ENCODE peak calls at places on chromosomes 4 and X, in ten cellular contexts. One of them, this sample, is unnamed.

GRCh38 chrX:413322-414201 is 26.9 kb upstream of the PPP2R3B start:
- DNase-seq in stimulated activated CD8-positive, alpha-beta memory T cell treated with anti-CD3 and anti-CD28 coated beads, Interleukin-15, amount 100 ng/mL, for 24 hours: no peak
- DNase-seq in fibroblast of pulmonary artery: peak
- DNase-seq in pons: no peak
- DNase-seq in COR-L47: no peak
- DNase-seq in RWPE2: no peak
- DNase-seq in breast epithelium: no peak
- DNase-seq in GM19239: no peak
- DNase-seq in ACHN: no peak
- DNase-seq in activated T-cell treated with anti-CD3 and anti-CD28 coated beads for 1 hour: no peak
- DNase-seq in this sample: no peak

GRCh38 chr4:16450724-16451123 is 224.5 kb upstream of the TAPT1 start:
- DNase-seq in RWPE2: no peak
- DNase-seq in fibroblast of pulmonary artery: peak
- DNase-seq in pons: no peak
- DNase-seq in activated T-cell treated with anti-CD3 and anti-CD28 coated beads for 1 hour: no peak
- DNase-seq in stimulated activated CD8-positive, alpha-beta memory T cell treated with anti-CD3 and anti-CD28 coated beads, Interleukin-15, amount 100 ng/mL, for 24 hours: no peak
- DNase-seq in ACHN: no peak
- DNase-seq in breast epithelium: no peak
- DNase-seq in COR-L47: no peak
- DNase-seq in GM19239: no peak
- DNase-seq in this sample: peak

GRCh38 chrX:155094468-155095061 is 23.3 kb downstream of the BRCC3 start:
- DNase-seq in RWPE2: no peak
- DNase-seq in ACHN: peak
- DNase-seq in GM19239: no peak
- DNase-seq in fibroblast of pulmonary artery: peak
- DNase-seq in COR-L47: peak
- DNase-seq in activated T-cell treated with anti-CD3 and anti-CD28 coated beads for 1 hour: peak
- DNase-seq in stimulated activated CD8-positive, alpha-beta memory T cell treated with anti-CD3 and anti-CD28 coated beads, Interleukin-15, amount 100 ng/mL, for 24 hours: no peak
- DNase-seq in pons: peak
- DNase-seq in breast epithelium: no peak
- DNase-seq in this sample: peak

GRCh38 chrX:155026420-155026726 is 271 bp upstream of the FUNDC2 start:
- DNase-seq in pons: no peak
- DNase-seq in RWPE2: no peak
- DNase-seq in fibroblast of pulmonary artery: no peak
- DNase-seq in GM19239: no peak
- DNase-seq in stimulated activated CD8-positive, alpha-beta memory T cell treated with anti-CD3 and anti-CD28 coated beads, Interleukin-15, amount 100 ng/mL, for 24 hours: no peak
- DNase-seq in ACHN: no peak
- DNase-seq in breast epithelium: no peak
- DNase-seq in activated T-cell treated with anti-CD3 and anti-CD28 coated beads for 1 hour: no peak
- DNase-seq in COR-L47: no peak
- DNase-seq in this sample: no peak

GRCh38 chr4:56906534-56906933 is 1.2 kb upstream of the REST start:
- DNase-seq in breast epithelium: no peak
- DNase-seq in fibroblast of pulmonary artery: no peak
- DNase-seq in pons: peak
- DNase-seq in activated T-cell treated with anti-CD3 and anti-CD28 coated beads for 1 hour: no peak
- DNase-seq in RWPE2: no peak
- DNase-seq in stimulated activated CD8-positive, alpha-beta memory T cell treated with anti-CD3 and anti-CD28 coated beads, Interleukin-15, amount 100 ng/mL, for 24 hours: no peak
- DNase-seq in ACHN: no peak
- DNase-seq in COR-L47: no peak
- DNase-seq in GM19239: no peak
- DNase-seq in this sample: no peak

GRCh38 chrX:1026263-1027015 is 186.0 kb downstream of the CRLF2 start:
- DNase-seq in pons: peak
- DNase-seq in COR-L47: no peak
- DNase-seq in breast epithelium: no peak
- DNase-seq in ACHN: no peak
- DNase-seq in RWPE2: no peak
- DNase-seq in activated T-cell treated with anti-CD3 and anti-CD28 coated beads for 1 hour: no peak
- DNase-seq in GM19239: no peak
- DNase-seq in stimulated activated CD8-positive, alpha-beta memory T cell treated with anti-CD3 and anti-CD28 coated beads, Interleukin-15, amount 100 ng/mL, for 24 hours: no peak
- DNase-seq in fibroblast of pulmonary artery: no peak
- DNase-seq in this sample: no peak

GRCh38 chr4:2814627-2815026 is 21.7 kb downstream of the SH3BP2 start:
- DNase-seq in activated T-cell treated with anti-CD3 and anti-CD28 coated beads for 1 hour: no peak
- DNase-seq in stimulated activated CD8-positive, alpha-beta memory T cell treated with anti-CD3 and anti-CD28 coated beads, Interleukin-15, amount 100 ng/mL, for 24 hours: no peak
- DNase-seq in breast epithelium: no peak
- DNase-seq in fibroblast of pulmonary artery: no peak
- DNase-seq in pons: no peak
- DNase-seq in ACHN: no peak
- DNase-seq in RWPE2: no peak
- DNase-seq in COR-L47: no peak
- DNase-seq in GM19239: no peak
- DNase-seq in this sample: no peak

GRCh38 chr4:26055855-26056254 is 141.8 kb downstream of the SMIM20 start:
- DNase-seq in stimulated activated CD8-positive, alpha-beta memory T cell treated with anti-CD3 and anti-CD28 coated beads, Interleukin-15, amount 100 ng/mL, for 24 hours: no peak
- DNase-seq in GM19239: no peak
- DNase-seq in ACHN: no peak
- DNase-seq in RWPE2: no peak
- DNase-seq in breast epithelium: no peak
- DNase-seq in pons: no peak
- DNase-seq in activated T-cell treated with anti-CD3 and anti-CD28 coated beads for 1 hour: no peak
- DNase-seq in COR-L47: no peak
- DNase-seq in fibroblast of pulmonary artery: no peak
- DNase-seq in this sample: no peak

GRCh38 chrX:47489507-47490275 is 6.7 kb upstream of the ZNF41 start:
- DNase-seq in ACHN: no peak
- DNase-seq in fibroblast of pulmonary artery: no peak
- DNase-seq in COR-L47: no peak
- DNase-seq in pons: no peak
- DNase-seq in breast epithelium: no peak
- DNase-seq in stimulated activated CD8-positive, alpha-beta memory T cell treated with anti-CD3 and anti-CD28 coated beads, Interleukin-15, amount 100 ng/mL, for 24 hours: no peak
- DNase-seq in GM19239: no peak
- DNase-seq in activated T-cell treated with anti-CD3 and anti-CD28 coated beads for 1 hour: no peak
- DNase-seq in RWPE2: no peak
- DNase-seq in this sample: no peak

GRCh38 chr4:122728781-122729330 is 3.6 kb upstream of the BBS12 start:
- DNase-seq in pons: peak
- DNase-seq in GM19239: no peak
- DNase-seq in fibroblast of pulmonary artery: peak
- DNase-seq in stimulated activated CD8-positive, alpha-beta memory T cell treated with anti-CD3 and anti-CD28 coated beads, Interleukin-15, amount 100 ng/mL, for 24 hours: no peak
- DNase-seq in ACHN: no peak
- DNase-seq in RWPE2: no peak
- DNase-seq in activated T-cell treated with anti-CD3 and anti-CD28 coated beads for 1 hour: no peak
- DNase-seq in COR-L47: no peak
- DNase-seq in breast epithelium: no peak
- DNase-seq in this sample: no peak

GRCh38 chr4:88697588-88698329 is at the start of gene NAP1L5:
- DNase-seq in activated T-cell treated with anti-CD3 and anti-CD28 coated beads for 1 hour: peak
- DNase-seq in fibroblast of pulmonary artery: peak
- DNase-seq in RWPE2: no peak
- DNase-seq in COR-L47: peak
- DNase-seq in pons: peak
- DNase-seq in GM19239: peak
- DNase-seq in breast epithelium: peak
- DNase-seq in ACHN: no peak
- DNase-seq in stimulated activated CD8-positive, alpha-beta memory T cell treated with anti-CD3 and anti-CD28 coated beads, Interleukin-15, amount 100 ng/mL, for 24 hours: no peak
- DNase-seq in this sample: peak

GRCh38 chrX:39063037-39063436 is 261.8 kb downstream of the MID1IP1 start:
- DNase-seq in COR-L47: peak
- DNase-seq in ACHN: no peak
- DNase-seq in pons: no peak
- DNase-seq in fibroblast of pulmonary artery: peak
- DNase-seq in breast epithelium: no peak
- DNase-seq in RWPE2: no peak
- DNase-seq in GM19239: no peak
- DNase-seq in stimulated activated CD8-positive, alpha-beta memory T cell treated with anti-CD3 and anti-CD28 coated beads, Interleukin-15, amount 100 ng/mL, for 24 hours: no peak
- DNase-seq in activated T-cell treated with anti-CD3 and anti-CD28 coated beads for 1 hour: no peak
- DNase-seq in this sample: no peak

GRCh38 chr4:113145147-113145518 is 95.7 kb downstream of the ANK2 start:
- DNase-seq in ACHN: no peak
- DNase-seq in breast epithelium: no peak
- DNase-seq in activated T-cell treated with anti-CD3 and anti-CD28 coated beads for 1 hour: no peak
- DNase-seq in fibroblast of pulmonary artery: no peak
- DNase-seq in GM19239: no peak
- DNase-seq in COR-L47: no peak
- DNase-seq in pons: no peak
- DNase-seq in stimulated activated CD8-positive, alpha-beta memory T cell treated with anti-CD3 and anti-CD28 coated beads, Interleukin-15, amount 100 ng/mL, for 24 hours: no peak
- DNase-seq in RWPE2: no peak
- DNase-seq in this sample: no peak

GRCh38 chr4:166670341-166670740 is 564.0 kb downstream of the SPOCK3 start:
- DNase-seq in GM19239: no peak
- DNase-seq in COR-L47: no peak
- DNase-seq in stimulated activated CD8-positive, alpha-beta memory T cell treated with anti-CD3 and anti-CD28 coated beads, Interleukin-15, amount 100 ng/mL, for 24 hours: no peak
- DNase-seq in fibroblast of pulmonary artery: no peak
- DNase-seq in ACHN: no peak
- DNase-seq in pons: no peak
- DNase-seq in breast epithelium: no peak
- DNase-seq in activated T-cell treated with anti-CD3 and anti-CD28 coated beads for 1 hour: no peak
- DNase-seq in RWPE2: no peak
- DNase-seq in this sample: no peak

GRCh38 chr4:157961591-157961990 is 211.2 kb downstream of the GASK1B start:
- DNase-seq in pons: no peak
- DNase-seq in GM19239: no peak
- DNase-seq in fibroblast of pulmonary artery: no peak
- DNase-seq in activated T-cell treated with anti-CD3 and anti-CD28 coated beads for 1 hour: no peak
- DNase-seq in ACHN: no peak
- DNase-seq in breast epithelium: no peak
- DNase-seq in COR-L47: no peak
- DNase-seq in RWPE2: no peak
- DNase-seq in stimulated activated CD8-positive, alpha-beta memory T cell treated with anti-CD3 and anti-CD28 coated beads, Interleukin-15, amount 100 ng/mL, for 24 hours: no peak
- DNase-seq in this sample: no peak

GRCh38 chr4:19945501-19945900 is 306.2 kb upstream of the SLIT2 start:
- DNase-seq in pons: no peak
- DNase-seq in breast epithelium: no peak
- DNase-seq in activated T-cell treated with anti-CD3 and anti-CD28 coated beads for 1 hour: no peak
- DNase-seq in RWPE2: no peak
- DNase-seq in stimulated activated CD8-positive, alpha-beta memory T cell treated with anti-CD3 and anti-CD28 coated beads, Interleukin-15, amount 100 ng/mL, for 24 hours: no peak
- DNase-seq in GM19239: no peak
- DNase-seq in ACHN: no peak
- DNase-seq in COR-L47: no peak
- DNase-seq in fibroblast of pulmonary artery: peak
- DNase-seq in this sample: peak

GRCh38 chrX:31323658-31324057 is 251.8 kb upstream of the FTHL17 start:
- DNase-seq in stimulated activated CD8-positive, alpha-beta memory T cell treated with anti-CD3 and anti-CD28 coated beads, Interleukin-15, amount 100 ng/mL, for 24 hours: no peak
- DNase-seq in pons: no peak
- DNase-seq in breast epithelium: no peak
- DNase-seq in ACHN: no peak
- DNase-seq in COR-L47: no peak
- DNase-seq in RWPE2: no peak
- DNase-seq in fibroblast of pulmonary artery: no peak
- DNase-seq in GM19239: peak
- DNase-seq in activated T-cell treated with anti-CD3 and anti-CD28 coated beads for 1 hour: no peak
- DNase-seq in this sample: no peak

GRCh38 chr4:177292171-177292570 is 17.5 kb upstream of the NEIL3 start:
- DNase-seq in fibroblast of pulmonary artery: no peak
- DNase-seq in pons: no peak
- DNase-seq in RWPE2: no peak
- DNase-seq in GM19239: no peak
- DNase-seq in activated T-cell treated with anti-CD3 and anti-CD28 coated beads for 1 hour: no peak
- DNase-seq in COR-L47: no peak
- DNase-seq in breast epithelium: no peak
- DNase-seq in ACHN: no peak
- DNase-seq in stimulated activated CD8-positive, alpha-beta memory T cell treated with anti-CD3 and anti-CD28 coated beads, Interleukin-15, amount 100 ng/mL, for 24 hours: no peak
- DNase-seq in this sample: no peak

GRCh38 chr4:112230879-112231778 is 458 bp upstream of the AP1AR start:
- DNase-seq in RWPE2: peak
- DNase-seq in stimulated activated CD8-positive, alpha-beta memory T cell treated with anti-CD3 and anti-CD28 coated beads, Interleukin-15, amount 100 ng/mL, for 24 hours: peak
- DNase-seq in pons: peak
- DNase-seq in fibroblast of pulmonary artery: peak
- DNase-seq in ACHN: peak
- DNase-seq in breast epithelium: peak
- DNase-seq in GM19239: peak
- DNase-seq in COR-L47: peak
- DNase-seq in activated T-cell treated with anti-CD3 and anti-CD28 coated beads for 1 hour: peak
- DNase-seq in this sample: peak

GRCh38 chr4:139734201-139734874 is 68.7 kb downstream of the MGST2 start:
- DNase-seq in breast epithelium: peak
- DNase-seq in fibroblast of pulmonary artery: peak
- DNase-seq in pons: peak
- DNase-seq in GM19239: no peak
- DNase-seq in COR-L47: peak
- DNase-seq in activated T-cell treated with anti-CD3 and anti-CD28 coated beads for 1 hour: no peak
- DNase-seq in RWPE2: no peak
- DNase-seq in ACHN: no peak
- DNase-seq in stimulated activated CD8-positive, alpha-beta memory T cell treated with anti-CD3 and anti-CD28 coated beads, Interleukin-15, amount 100 ng/mL, for 24 hours: no peak
- DNase-seq in this sample: peak

GRCh38 chrX:80765226-80765625 is 44.5 kb downstream of the BRWD3 start:
- DNase-seq in GM19239: no peak
- DNase-seq in COR-L47: no peak
- DNase-seq in stimulated activated CD8-positive, alpha-beta memory T cell treated with anti-CD3 and anti-CD28 coated beads, Interleukin-15, amount 100 ng/mL, for 24 hours: no peak
- DNase-seq in fibroblast of pulmonary artery: peak
- DNase-seq in breast epithelium: no peak
- DNase-seq in activated T-cell treated with anti-CD3 and anti-CD28 coated beads for 1 hour: no peak
- DNase-seq in pons: no peak
- DNase-seq in RWPE2: no peak
- DNase-seq in ACHN: peak
- DNase-seq in this sample: peak

GRCh38 chr4:147088141-147088540 is 142.5 kb upstream of the TTC29 start:
- DNase-seq in stimulated activated CD8-positive, alpha-beta memory T cell treated with anti-CD3 and anti-CD28 coated beads, Interleukin-15, amount 100 ng/mL, for 24 hours: no peak
- DNase-seq in ACHN: no peak
- DNase-seq in GM19239: no peak
- DNase-seq in fibroblast of pulmonary artery: no peak
- DNase-seq in COR-L47: no peak
- DNase-seq in breast epithelium: no peak
- DNase-seq in RWPE2: no peak
- DNase-seq in pons: no peak
- DNase-seq in activated T-cell treated with anti-CD3 and anti-CD28 coated beads for 1 hour: no peak
- DNase-seq in this sample: no peak

GRCh38 chrX:69021561-69021960 is 143.7 kb downstream of the PJA1 start:
- DNase-seq in breast epithelium: no peak
- DNase-seq in GM19239: no peak
- DNase-seq in ACHN: no peak
- DNase-seq in RWPE2: no peak
- DNase-seq in COR-L47: no peak
- DNase-seq in stimulated activated CD8-positive, alpha-beta memory T cell treated with anti-CD3 and anti-CD28 coated beads, Interleukin-15, amount 100 ng/mL, for 24 hours: no peak
- DNase-seq in pons: no peak
- DNase-seq in fibroblast of pulmonary artery: no peak
- DNase-seq in activated T-cell treated with anti-CD3 and anti-CD28 coated beads for 1 hour: no peak
- DNase-seq in this sample: no peak

GRCh38 chr4:127309360-127310095 is 323.2 kb upstream of the INTU start:
- DNase-seq in pons: no peak
- DNase-seq in GM19239: no peak
- DNase-seq in ACHN: no peak
- DNase-seq in activated T-cell treated with anti-CD3 and anti-CD28 coated beads for 1 hour: no peak
- DNase-seq in COR-L47: no peak
- DNase-seq in RWPE2: no peak
- DNase-seq in fibroblast of pulmonary artery: no peak
- DNase-seq in breast epithelium: no peak
- DNase-seq in stimulated activated CD8-positive, alpha-beta memory T cell treated with anti-CD3 and anti-CD28 coated beads, Interleukin-15, amount 100 ng/mL, for 24 hours: no peak
- DNase-seq in this sample: peak

GRCh38 chr4:169159614-169160013 is 111.1 kb downstream of the SH3RF1 start:
- DNase-seq in fibroblast of pulmonary artery: peak
- DNase-seq in breast epithelium: no peak
- DNase-seq in RWPE2: no peak
- DNase-seq in ACHN: peak
- DNase-seq in stimulated activated CD8-positive, alpha-beta memory T cell treated with anti-CD3 and anti-CD28 coated beads, Interleukin-15, amount 100 ng/mL, for 24 hours: no peak
- DNase-seq in GM19239: no peak
- DNase-seq in activated T-cell treated with anti-CD3 and anti-CD28 coated beads for 1 hour: no peak
- DNase-seq in COR-L47: no peak
- DNase-seq in pons: no peak
- DNase-seq in this sample: peak

GRCh38 chrX:11423362-11423818 is 130.2 kb downstream of the AMELX start:
- DNase-seq in COR-L47: no peak
- DNase-seq in GM19239: peak
- DNase-seq in ACHN: peak
- DNase-seq in RWPE2: no peak
- DNase-seq in activated T-cell treated with anti-CD3 and anti-CD28 coated beads for 1 hour: no peak
- DNase-seq in fibroblast of pulmonary artery: peak
- DNase-seq in stimulated activated CD8-positive, alpha-beta memory T cell treated with anti-CD3 and anti-CD28 coated beads, Interleukin-15, amount 100 ng/mL, for 24 hours: no peak
- DNase-seq in pons: peak
- DNase-seq in breast epithelium: no peak
- DNase-seq in this sample: peak

This sample was measured in fibroblast of villous mesenchyme.